ENCODE peak calls at places on chromosomes 1 and 21, in ten cellular contexts. One of them, this sample, is unnamed.

GRCh38 chr1:50369830-50370229 is 53.4 kb downstream of the DMRTA2 start:
- DNase-seq in ELF-1: peak
- DNase-seq in NB4: peak
- DNase-seq in omental fat pad: no peak
- DNase-seq in ELR: peak
- DNase-seq in KBM-7: peak
- DNase-seq in activated CD4-positive, alpha-beta T cell treated with anti-CD3 and anti-CD28 coated beads, Interleukin-2, amount 50 U/mL, for 1 hour: no peak
- DNase-seq in brain microvascular endothelial cell: no peak
- DNase-seq in effector memory CD8-positive, alpha-beta T cell: no peak
- DNase-seq in head of caudate nucleus: no peak
- DNase-seq in this sample: no peak

GRCh38 chr1:113684153-113684541 is 75.1 kb downstream of the PHTF1 start:
- DNase-seq in head of caudate nucleus: no peak
- DNase-seq in brain microvascular endothelial cell: no peak
- DNase-seq in activated CD4-positive, alpha-beta T cell treated with anti-CD3 and anti-CD28 coated beads, Interleukin-2, amount 50 U/mL, for 1 hour: no peak
- DNase-seq in KBM-7: no peak
- DNase-seq in ELR: no peak
- DNase-seq in omental fat pad: no peak
- DNase-seq in NB4: no peak
- DNase-seq in ELF-1: no peak
- DNase-seq in effector memory CD8-positive, alpha-beta T cell: no peak
- DNase-seq in this sample: peak

GRCh38 chr1:234154320-234155251 is 218.7 kb upstream of the COA6 start:
- DNase-seq in ELR: peak
- DNase-seq in activated CD4-positive, alpha-beta T cell treated with anti-CD3 and anti-CD28 coated beads, Interleukin-2, amount 50 U/mL, for 1 hour: no peak
- DNase-seq in omental fat pad: no peak
- DNase-seq in effector memory CD8-positive, alpha-beta T cell: peak
- DNase-seq in head of caudate nucleus: no peak
- DNase-seq in ELF-1: peak
- DNase-seq in NB4: peak
- DNase-seq in KBM-7: peak
- DNase-seq in brain microvascular endothelial cell: peak
- DNase-seq in this sample: peak

GRCh38 chr1:6770727-6771567 is 14.3 kb upstream of the CAMTA1 start:
- DNase-seq in ELR: peak
- DNase-seq in NB4: no peak
- DNase-seq in brain microvascular endothelial cell: peak
- DNase-seq in omental fat pad: no peak
- DNase-seq in activated CD4-positive, alpha-beta T cell treated with anti-CD3 and anti-CD28 coated beads, Interleukin-2, amount 50 U/mL, for 1 hour: no peak
- DNase-seq in head of caudate nucleus: no peak
- DNase-seq in ELF-1: peak
- DNase-seq in KBM-7: no peak
- DNase-seq in effector memory CD8-positive, alpha-beta T cell: no peak
- DNase-seq in this sample: no peak

GRCh38 chr1:1914842-1915692 is at the start of gene CALML6:
- DNase-seq in brain microvascular endothelial cell: no peak
- DNase-seq in omental fat pad: no peak
- DNase-seq in head of caudate nucleus: no peak
- DNase-seq in ELF-1: no peak
- DNase-seq in effector memory CD8-positive, alpha-beta T cell: no peak
- DNase-seq in KBM-7: no peak
- DNase-seq in ELR: no peak
- DNase-seq in NB4: no peak
- DNase-seq in activated CD4-positive, alpha-beta T cell treated with anti-CD3 and anti-CD28 coated beads, Interleukin-2, amount 50 U/mL, for 1 hour: no peak
- DNase-seq in this sample: peak

GRCh38 chr1:156804572-156805243 is 11.9 kb downstream of the SH2D2A start:
- DNase-seq in effector memory CD8-positive, alpha-beta T cell: no peak
- DNase-seq in activated CD4-positive, alpha-beta T cell treated with anti-CD3 and anti-CD28 coated beads, Interleukin-2, amount 50 U/mL, for 1 hour: no peak
- DNase-seq in omental fat pad: no peak
- DNase-seq in ELF-1: no peak
- DNase-seq in brain microvascular endothelial cell: no peak
- DNase-seq in ELR: no peak
- DNase-seq in NB4: peak
- DNase-seq in KBM-7: peak
- DNase-seq in head of caudate nucleus: no peak
- DNase-seq in this sample: peak

GRCh38 chr1:100622966-100623762 is 85.2 kb downstream of the GPR88 start:
- DNase-seq in ELF-1: no peak
- DNase-seq in brain microvascular endothelial cell: peak
- DNase-seq in omental fat pad: no peak
- DNase-seq in activated CD4-positive, alpha-beta T cell treated with anti-CD3 and anti-CD28 coated beads, Interleukin-2, amount 50 U/mL, for 1 hour: no peak
- DNase-seq in effector memory CD8-positive, alpha-beta T cell: no peak
- DNase-seq in ELR: peak
- DNase-seq in KBM-7: no peak
- DNase-seq in head of caudate nucleus: no peak
- DNase-seq in NB4: no peak
- DNase-seq in this sample: peak

GRCh38 chr1:27668808-27669723 is 2.9 kb downstream of the IFI6 start:
- DNase-seq in ELF-1: peak
- DNase-seq in effector memory CD8-positive, alpha-beta T cell: peak
- DNase-seq in omental fat pad: peak
- DNase-seq in ELR: peak
- DNase-seq in activated CD4-positive, alpha-beta T cell treated with anti-CD3 and anti-CD28 coated beads, Interleukin-2, amount 50 U/mL, for 1 hour: peak
- DNase-seq in NB4: peak
- DNase-seq in KBM-7: peak
- DNase-seq in brain microvascular endothelial cell: peak
- DNase-seq in head of caudate nucleus: peak
- DNase-seq in this sample: peak

GRCh38 chr21:38095220-38095619 is 161.6 kb upstream of the KCNJ15 start:
- DNase-seq in activated CD4-positive, alpha-beta T cell treated with anti-CD3 and anti-CD28 coated beads, Interleukin-2, amount 50 U/mL, for 1 hour: no peak
- DNase-seq in ELF-1: no peak
- DNase-seq in head of caudate nucleus: no peak
- DNase-seq in KBM-7: no peak
- DNase-seq in omental fat pad: no peak
- DNase-seq in ELR: peak
- DNase-seq in effector memory CD8-positive, alpha-beta T cell: no peak
- DNase-seq in NB4: no peak
- DNase-seq in brain microvascular endothelial cell: peak
- DNase-seq in this sample: no peak

GRCh38 chr1:31782766-31783410 is 18.7 kb upstream of the ADGRB2 start:
- DNase-seq in ELF-1: peak
- DNase-seq in brain microvascular endothelial cell: no peak
- DNase-seq in KBM-7: no peak
- DNase-seq in NB4: no peak
- DNase-seq in omental fat pad: no peak
- DNase-seq in ELR: no peak
- DNase-seq in effector memory CD8-positive, alpha-beta T cell: no peak
- DNase-seq in activated CD4-positive, alpha-beta T cell treated with anti-CD3 and anti-CD28 coated beads, Interleukin-2, amount 50 U/mL, for 1 hour: no peak
- DNase-seq in head of caudate nucleus: no peak
- DNase-seq in this sample: no peak

GRCh38 chr21:34498623-34499022 is 13.4 kb downstream of the KCNE1 start:
- DNase-seq in NB4: no peak
- DNase-seq in effector memory CD8-positive, alpha-beta T cell: no peak
- DNase-seq in ELF-1: no peak
- DNase-seq in activated CD4-positive, alpha-beta T cell treated with anti-CD3 and anti-CD28 coated beads, Interleukin-2, amount 50 U/mL, for 1 hour: no peak
- DNase-seq in head of caudate nucleus: no peak
- DNase-seq in KBM-7: no peak
- DNase-seq in ELR: no peak
- DNase-seq in brain microvascular endothelial cell: peak
- DNase-seq in omental fat pad: no peak
- DNase-seq in this sample: peak

GRCh38 chr1:19210772-19211549 is 895 bp upstream of the UBR4 start:
- DNase-seq in ELR: peak
- DNase-seq in KBM-7: peak
- DNase-seq in head of caudate nucleus: no peak
- DNase-seq in NB4: peak
- DNase-seq in activated CD4-positive, alpha-beta T cell treated with anti-CD3 and anti-CD28 coated beads, Interleukin-2, amount 50 U/mL, for 1 hour: no peak
- DNase-seq in ELF-1: peak
- DNase-seq in omental fat pad: no peak
- DNase-seq in effector memory CD8-positive, alpha-beta T cell: no peak
- DNase-seq in brain microvascular endothelial cell: no peak
- DNase-seq in this sample: peak

GRCh38 chr1:6033124-6033523 is 12.6 kb upstream of the KCNAB2 start:
- DNase-seq in activated CD4-positive, alpha-beta T cell treated with anti-CD3 and anti-CD28 coated beads, Interleukin-2, amount 50 U/mL, for 1 hour: no peak
- DNase-seq in ELR: no peak
- DNase-seq in omental fat pad: no peak
- DNase-seq in KBM-7: no peak
- DNase-seq in effector memory CD8-positive, alpha-beta T cell: no peak
- DNase-seq in ELF-1: no peak
- DNase-seq in head of caudate nucleus: no peak
- DNase-seq in NB4: no peak
- DNase-seq in brain microvascular endothelial cell: no peak
- DNase-seq in this sample: no peak

GRCh38 chr1:218079820-218080219 is 205.3 kb upstream of the RRP15 start:
- DNase-seq in effector memory CD8-positive, alpha-beta T cell: no peak
- DNase-seq in brain microvascular endothelial cell: no peak
- DNase-seq in activated CD4-positive, alpha-beta T cell treated with anti-CD3 and anti-CD28 coated beads, Interleukin-2, amount 50 U/mL, for 1 hour: no peak
- DNase-seq in KBM-7: no peak
- DNase-seq in NB4: no peak
- DNase-seq in ELF-1: no peak
- DNase-seq in ELR: no peak
- DNase-seq in head of caudate nucleus: no peak
- DNase-seq in omental fat pad: no peak
- DNase-seq in this sample: no peak